ENCODE peak calls at places on chromosomes 11 and 22, in six cellular contexts. M is GM12878; Q is ovary; K is CD8-positive, alpha-beta T cell; C is neural progenitor cell; Z is cardiac muscle cell. O is an unnamed sample. For H3K4me1, the result is how much of the 10 kb centered on the place peaks cover.

GRCh38 chr11:69460540-69461257 is 20.8 kb upstream of the LINC01488 start:
- DNase-seq in M (no peak), C (no peak), Z (no peak), Q (no peak), K (no peak), O (no peak)

GRCh38 chr11:61279934-61280656 is 15.0 kb downstream of the VWCE start:
- DNase-seq in K (no peak), Z (no peak), Q (no peak), M (no peak), C (no peak), O (peak)

GRCh38 chr22:46372686-46373085 is 37.2 kb downstream of the TRMU start:
- DNase-seq in Z (no peak), M (no peak), Q (no peak), C (no peak), K (no peak), O (no peak)

GRCh38 chr22:41482319-41482935 is 13.5 kb downstream of the ACO2 start:
- DNase-seq in K (no peak), Z (no peak), Q (no peak), M (no peak), C (no peak), O (no peak)

GRCh38 chr11:76603202-76603601 is 67.3 kb downstream of the LRRC32 start:
- DNase-seq in M (no peak), Z (no peak), Q (peak), C (no peak), K (no peak), O (no peak)

GRCh38 chr11:113587318-113587739 is 112.1 kb upstream of the DRD2 start:
- DNase-seq in K (no peak), Z (no peak), Q (no peak), C (no peak), M (no peak), O (no peak)

GRCh38 chr11:57396744-57397143 is 6.3 kb upstream of the PRG2 start:
- DNase-seq in C (no peak), K (no peak), M (no peak), Q (no peak), Z (no peak), O (no peak)

GRCh38 chr22:42324991-42325710 is 54.7 kb upstream of the TCF20 start:
- DNase-seq in M (no peak), K (no peak), Q (no peak), Z (no peak), C (no peak), O (no peak)

GRCh38 chr22:48941903-48942625 is 885.6 kb downstream of the BRD1 start:
- DNase-seq in C (no peak), Z (no peak), Q (no peak), M (no peak), K (no peak), O (no peak)

GRCh38 chr22:50625568-50626313 is 2.2 kb downstream of the ARSA start:
- DNase-seq in Q (no peak), K (no peak), Z (no peak), M (no peak), C (peak), O (no peak)

GRCh38 chr11:134038897-134039470 is 29.9 kb upstream of the JAM3 start:
- DNase-seq in Q (peak), Z (peak), C (peak), M (no peak), K (no peak), O (no peak)

GRCh38 chr22:43876866-43877509 is 14.7 kb upstream of the SULT4A1 start:
- DNase-seq in Q (no peak), Z (no peak), K (no peak), C (no peak), M (no peak), O (no peak)

GRCh38 chr22:40347300-40347699 is 1.0 kb downstream of the ADSL start:
- DNase-seq in M (no peak), Q (no peak), Z (no peak), K (no peak), C (no peak), O (no peak)

GRCh38 chr11:76077575-76078150 is 128.6 kb downstream of the WNT11 start:
- DNase-seq in C (no peak), K (no peak), Q (no peak), M (no peak), Z (no peak), O (no peak)

DNA sequence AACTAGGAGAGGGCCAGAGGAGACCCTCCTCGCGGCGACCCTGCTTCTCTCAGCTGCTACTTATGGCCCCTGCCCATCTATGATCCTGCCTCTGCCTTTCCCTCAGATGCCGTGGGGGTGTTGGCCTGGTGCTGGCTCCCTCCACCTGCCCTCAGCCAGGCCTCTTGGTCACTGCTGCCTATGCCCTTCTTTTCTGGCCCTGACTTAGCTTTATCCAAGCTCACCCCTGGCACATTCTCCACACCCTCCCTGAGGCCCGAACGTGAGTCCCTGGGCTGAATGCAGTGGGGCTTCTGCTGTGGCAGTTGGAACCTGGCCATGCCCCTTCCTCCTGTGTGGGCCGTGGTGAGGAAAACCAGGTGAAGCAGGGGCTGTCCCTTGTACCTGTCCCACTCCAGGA is 19.8 kb upstream of the SUSD2 start:
- DNase-seq in C (no peak), Q (no peak), K (no peak), Z (no peak), M (no peak), O (no peak)
- H3K4me1 ChIP-seq in C (under half), Q (under half), K (under half), Z (under half), M (under half), O (under half)

GRCh38 chr11:111743700-111744099 is 22.5 kb downstream of the PPP2R1B start:
- DNase-seq in K (no peak), Z (no peak), M (no peak), C (no peak), Q (no peak), O (no peak)
- TF ChIP-seq CTCF in K (no peak), Z (no peak), M (no peak), C (no peak), Q (no peak), O (no peak)

GRCh38 chr11:6602096-6602940 is 1.1 kb downstream of the RRP8 start:
- DNase-seq in K (no peak), Q (peak), Z (no peak), C (peak), M (no peak), O (no peak)

GRCh38 chr11:6599449-6599848 is 4.0 kb downstream of the RRP8 start:
- DNase-seq in Z (no peak), M (no peak), K (no peak), Q (no peak), C (no peak), O (no peak)

GRCh38 chr11:6603287-6604080 is at the start of the genes ILK and RRP8:
- DNase-seq in Q (peak), K (peak), Z (peak), M (peak), C (peak), O (peak)

GRCh38 chr11:6599884-6600390 is 3.5 kb downstream of the RRP8 start:
- DNase-seq in M (no peak), Z (no peak), C (no peak), Q (no peak), K (no peak), O (no peak)

GRCh38 chr11:6601041-6601461 is 2.4 kb downstream of the RRP8 start:
- DNase-seq in K (no peak), Z (no peak), M (no peak), Q (no peak), C (no peak), O (no peak)
- H3K4me1 ChIP-seq in K (under half), Z (under half), M (under half), Q (under half), C (under half), O (under half)

DNA sequence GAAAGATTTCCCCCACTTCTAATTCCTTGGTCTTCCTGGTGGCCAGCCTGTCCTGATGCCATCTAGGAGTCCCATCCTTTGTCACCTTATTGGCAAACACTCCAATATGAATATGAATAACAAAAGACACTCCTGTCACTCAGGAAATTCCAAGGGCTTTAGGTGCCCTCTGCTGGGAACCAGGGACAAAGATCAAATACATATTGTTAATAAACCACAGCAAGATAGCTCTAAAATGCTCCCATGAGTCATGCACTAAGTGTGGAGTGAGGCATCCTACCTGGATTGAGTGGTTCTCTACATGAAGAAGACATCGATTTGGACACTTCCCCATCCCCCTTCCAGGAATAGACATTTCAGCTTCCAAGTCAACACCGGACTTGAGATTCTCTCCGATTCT is 823.6 kb downstream of the TBC1D22A start:
- DNase-seq in C (no peak), M (no peak), Z (no peak), K (no peak), Q (no peak), O (no peak)
- TF ChIP-seq CTCF in C (no peak), M (no peak), Z (no peak), K (no peak), Q (no peak), O (no peak)

DNA sequence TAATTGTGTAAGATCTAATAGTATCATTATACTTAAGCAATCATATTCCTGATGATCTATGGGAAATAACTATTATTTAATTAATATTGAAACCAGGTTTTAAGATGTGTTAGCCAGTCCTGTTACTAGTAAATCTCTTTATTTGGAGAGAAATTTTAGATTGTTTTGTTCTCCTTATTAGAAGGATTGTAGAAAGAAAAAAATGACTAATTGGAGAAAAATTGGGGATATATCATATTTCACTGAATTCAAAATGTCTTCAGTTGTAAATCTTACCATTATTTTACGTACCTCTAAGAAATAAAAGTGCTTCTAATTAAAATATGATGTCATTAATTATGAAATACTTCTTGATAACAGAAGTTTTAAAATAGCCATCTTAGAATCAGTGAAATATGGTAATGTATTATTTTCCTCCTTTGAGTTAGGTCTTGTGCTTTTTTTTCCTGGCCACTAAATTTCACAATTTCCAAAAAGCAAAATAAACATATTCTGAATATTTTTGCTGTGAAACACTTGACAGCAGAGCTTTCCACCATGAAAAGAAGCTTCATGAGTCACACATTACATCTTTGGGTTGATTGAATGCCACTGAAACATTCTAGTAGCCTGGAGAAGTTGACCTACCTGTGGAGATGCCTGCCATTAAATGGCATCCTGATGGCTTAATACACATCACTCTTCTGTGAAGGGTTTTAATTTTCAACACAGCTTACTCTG is 6.4 kb downstream of the BIRC3 start:
- DNase-seq in K (no peak), C (no peak), M (no peak), Z (no peak), Q (no peak), O (no peak)
- H3K4me1 ChIP-seq in K (under half), C (under half), M (under half), Z (under half), Q (under half), O (under half)

DNA sequence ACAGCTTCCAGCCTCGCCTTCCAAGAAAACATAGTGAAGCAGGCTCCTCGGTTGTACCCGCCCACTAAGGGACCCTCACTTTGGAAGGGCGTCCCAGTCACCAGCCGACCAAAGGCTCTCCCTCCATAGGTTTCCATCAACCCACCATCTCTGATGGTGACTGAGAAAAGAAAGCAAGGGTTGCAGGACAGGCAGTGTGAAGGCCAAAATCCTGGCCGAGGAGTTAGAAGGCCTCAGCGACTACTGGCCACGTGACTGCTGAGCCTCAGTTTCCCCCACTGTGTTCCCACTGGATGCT is 2.7 kb downstream of the FXYD6 start:
- DNase-seq in Q (no peak), Z (no peak), M (no peak), C (no peak), K (no peak), O (no peak)
- TF ChIP-seq CTCF in Q (no peak), Z (no peak), M (no peak), C (no peak), K (no peak), O (no peak)

GRCh38 chr11:110312670-110313069 is 16.3 kb upstream of the RDX start:
- DNase-seq in Z (no peak), M (no peak), C (no peak), Q (no peak), K (no peak), O (no peak)

GRCh38 chr11:110303414-110303826 is 7.0 kb upstream of the RDX start:
- DNase-seq in K (no peak), Z (no peak), Q (no peak), M (no peak), C (no peak), O (no peak)

GRCh38 chr11:110311783-110312578 is 15.6 kb upstream of the RDX start:
- DNase-seq in Q (no peak), M (no peak), Z (no peak), K (no peak), C (no peak), O (no peak)

GRCh38 chr11:110305169-110306018 is 9.0 kb upstream of the RDX start:
- DNase-seq in Q (no peak), C (no peak), M (no peak), K (no peak), Z (no peak), O (no peak)

DNA sequence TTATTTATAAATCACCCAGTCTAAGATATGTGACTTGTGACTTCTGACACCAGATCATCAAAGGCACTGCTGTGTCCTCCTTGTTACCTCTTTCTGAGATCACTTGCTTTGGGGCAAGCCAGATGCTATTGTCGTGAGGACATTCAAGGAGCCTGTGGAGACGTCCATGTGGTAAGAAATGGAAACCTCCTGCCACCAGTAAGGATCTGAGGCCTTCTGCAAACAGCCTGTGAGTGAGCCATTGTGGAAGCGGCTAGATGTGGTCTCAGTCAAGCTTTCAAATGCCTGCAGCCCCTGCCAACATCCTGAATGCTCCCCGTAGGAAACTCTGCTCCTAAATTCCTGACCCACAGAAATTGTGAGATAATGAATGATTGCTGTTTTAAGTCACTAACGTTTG is 11.7 kb upstream of the RDX start:
- DNase-seq in M (no peak), Q (no peak), C (peak), K (no peak), Z (no peak), O (no peak)
- H3K4me1 ChIP-seq in M (under half), Q (under half), C (under half), K (under half), Z (under half), O (under half)

GRCh38 chr22:35547993-35548761 is 7.5 kb downstream of the RASD2 start:
- DNase-seq in M (no peak), Z (no peak), Q (no peak), C (peak), K (no peak), O (no peak)
- TF ChIP-seq CTCF in M (peak), Z (peak), Q (no peak), C (peak), K (no peak), O (no peak)

GRCh38 chr11:122104381-122104780 is 11.6 kb downstream of the BLID start:
- DNase-seq in C (no peak), M (no peak), Q (no peak), Z (no peak), K (no peak), O (no peak)
- H3K4me1 ChIP-seq in C (under half), M (under half), Q (under half), Z (under half), K (under half), O (under half)

GRCh38 chr11:14411818-14412217 is 52.8 kb upstream of the RRAS2 start:
- DNase-seq in Z (no peak), K (no peak), M (no peak), Q (no peak), C (no peak), O (peak)

GRCh38 chr11:14414470-14415461 is 55.8 kb upstream of the RRAS2 start:
- DNase-seq in K (peak), Z (no peak), Q (no peak), M (peak), C (no peak), O (no peak)

GRCh38 chr11:14417186-14417585 is 58.2 kb upstream of the RRAS2 start:
- DNase-seq in Z (no peak), K (no peak), M (no peak), C (no peak), Q (no peak), O (no peak)

GRCh38 chr11:14409891-14410290 is 50.9 kb upstream of the RRAS2 start:
- DNase-seq in M (no peak), Z (no peak), K (no peak), C (no peak), Q (no peak), O (no peak)

GRCh38 chr11:14413307-14414072 is 54.5 kb upstream of the RRAS2 start:
- DNase-seq in C (peak), M (no peak), K (no peak), Q (no peak), Z (no peak), O (no peak)
- TF ChIP-seq CTCF in C (peak), M (no peak), K (no peak), Q (no peak), Z (peak), O (no peak)